ENCODE peak calls at places on chromosomes 1 and 21, in ten cellular contexts. One of them, this sample, is unnamed.

GRCh38 chr1:37038079-37038702 is 3.9 kb upstream of the GRIK3 start:
- DNase-seq in prostate gland: no peak
- DNase-seq in K562: no peak
- DNase-seq in GM12892: no peak
- DNase-seq in endothelial cell of umbilical vein: no peak
- DNase-seq in transverse colon: no peak
- DNase-seq in HL-60: no peak
- DNase-seq in sigmoid colon: no peak
- DNase-seq in stomach: no peak
- DNase-seq in suprapubic skin: no peak
- DNase-seq in this sample: peak

GRCh38 chr1:245110406-245110805 is 44.4 kb upstream of the KIF26B start:
- DNase-seq in stomach: no peak
- DNase-seq in endothelial cell of umbilical vein: no peak
- DNase-seq in GM12892: no peak
- DNase-seq in K562: no peak
- DNase-seq in suprapubic skin: no peak
- DNase-seq in HL-60: no peak
- DNase-seq in prostate gland: no peak
- DNase-seq in transverse colon: no peak
- DNase-seq in sigmoid colon: no peak
- DNase-seq in this sample: no peak

GRCh38 chr1:104387716-104388508 is 638.2 kb downstream of the AMY1C start:
- DNase-seq in suprapubic skin: no peak
- DNase-seq in K562: no peak
- DNase-seq in GM12892: no peak
- DNase-seq in HL-60: peak
- DNase-seq in endothelial cell of umbilical vein: no peak
- DNase-seq in transverse colon: no peak
- DNase-seq in prostate gland: no peak
- DNase-seq in stomach: no peak
- DNase-seq in sigmoid colon: no peak
- DNase-seq in this sample: no peak

GRCh38 chr1:93774707-93775106 is 93.1 kb upstream of the BCAR3 start:
- DNase-seq in prostate gland: no peak
- DNase-seq in HL-60: no peak
- DNase-seq in K562: no peak
- DNase-seq in transverse colon: no peak
- DNase-seq in endothelial cell of umbilical vein: no peak
- DNase-seq in sigmoid colon: no peak
- DNase-seq in suprapubic skin: no peak
- DNase-seq in GM12892: no peak
- DNase-seq in stomach: no peak
- DNase-seq in this sample: no peak

GRCh38 chr1:84944767-84945486 is 51.9 kb upstream of the LPAR3 start:
- DNase-seq in suprapubic skin: no peak
- DNase-seq in sigmoid colon: peak
- DNase-seq in stomach: peak
- DNase-seq in K562: peak
- DNase-seq in HL-60: peak
- DNase-seq in endothelial cell of umbilical vein: peak
- DNase-seq in prostate gland: peak
- DNase-seq in transverse colon: peak
- DNase-seq in GM12892: no peak
- DNase-seq in this sample: no peak

GRCh38 chr1:210231846-210232523 is 611 bp upstream of the SERTAD4 start:
- DNase-seq in sigmoid colon: no peak
- DNase-seq in stomach: no peak
- DNase-seq in transverse colon: no peak
- DNase-seq in GM12892: no peak
- DNase-seq in K562: no peak
- DNase-seq in suprapubic skin: no peak
- DNase-seq in HL-60: no peak
- DNase-seq in endothelial cell of umbilical vein: no peak
- DNase-seq in prostate gland: no peak
- DNase-seq in this sample: no peak

GRCh38 chr1:147700042-147700711 is 29.9 kb upstream of the ACP6 start:
- DNase-seq in endothelial cell of umbilical vein: peak
- DNase-seq in GM12892: no peak
- DNase-seq in K562: peak
- DNase-seq in suprapubic skin: no peak
- DNase-seq in prostate gland: peak
- DNase-seq in sigmoid colon: no peak
- DNase-seq in stomach: peak
- DNase-seq in HL-60: no peak
- DNase-seq in transverse colon: peak
- DNase-seq in this sample: no peak

GRCh38 chr1:221632072-221632471 is 109.8 kb downstream of the DUSP10 start:
- DNase-seq in suprapubic skin: no peak
- DNase-seq in endothelial cell of umbilical vein: no peak
- DNase-seq in HL-60: no peak
- DNase-seq in K562: no peak
- DNase-seq in prostate gland: no peak
- DNase-seq in transverse colon: no peak
- DNase-seq in stomach: no peak
- DNase-seq in sigmoid colon: no peak
- DNase-seq in GM12892: no peak
- DNase-seq in this sample: no peak

GRCh38 chr1:24186993-24187790 is at the start of gene IFNLR1:
- DNase-seq in K562: no peak
- DNase-seq in prostate gland: peak
- DNase-seq in HL-60: no peak
- DNase-seq in sigmoid colon: no peak
- DNase-seq in endothelial cell of umbilical vein: no peak
- DNase-seq in GM12892: peak
- DNase-seq in stomach: peak
- DNase-seq in suprapubic skin: peak
- DNase-seq in transverse colon: peak
- DNase-seq in this sample: peak

GRCh38 chr1:31886866-31887265 is 51.3 kb downstream of the PTP4A2 start:
- DNase-seq in suprapubic skin: no peak
- DNase-seq in endothelial cell of umbilical vein: no peak
- DNase-seq in GM12892: no peak
- DNase-seq in stomach: no peak
- DNase-seq in transverse colon: no peak
- DNase-seq in prostate gland: no peak
- DNase-seq in sigmoid colon: no peak
- DNase-seq in K562: no peak
- DNase-seq in HL-60: no peak
- DNase-seq in this sample: no peak

GRCh38 chr1:227372662-227373061 is 54.4 kb upstream of the CDC42BPA start:
- DNase-seq in HL-60: no peak
- DNase-seq in transverse colon: no peak
- DNase-seq in GM12892: no peak
- DNase-seq in stomach: peak
- DNase-seq in sigmoid colon: no peak
- DNase-seq in K562: no peak
- DNase-seq in endothelial cell of umbilical vein: peak
- DNase-seq in suprapubic skin: no peak
- DNase-seq in prostate gland: peak
- DNase-seq in this sample: no peak

GRCh38 chr1:198605426-198605825 is 33.4 kb upstream of the PTPRC start:
- DNase-seq in transverse colon: no peak
- DNase-seq in sigmoid colon: no peak
- DNase-seq in prostate gland: no peak
- DNase-seq in stomach: no peak
- DNase-seq in GM12892: no peak
- DNase-seq in suprapubic skin: no peak
- DNase-seq in K562: no peak
- DNase-seq in endothelial cell of umbilical vein: no peak
- DNase-seq in HL-60: no peak
- DNase-seq in this sample: no peak

DNA sequence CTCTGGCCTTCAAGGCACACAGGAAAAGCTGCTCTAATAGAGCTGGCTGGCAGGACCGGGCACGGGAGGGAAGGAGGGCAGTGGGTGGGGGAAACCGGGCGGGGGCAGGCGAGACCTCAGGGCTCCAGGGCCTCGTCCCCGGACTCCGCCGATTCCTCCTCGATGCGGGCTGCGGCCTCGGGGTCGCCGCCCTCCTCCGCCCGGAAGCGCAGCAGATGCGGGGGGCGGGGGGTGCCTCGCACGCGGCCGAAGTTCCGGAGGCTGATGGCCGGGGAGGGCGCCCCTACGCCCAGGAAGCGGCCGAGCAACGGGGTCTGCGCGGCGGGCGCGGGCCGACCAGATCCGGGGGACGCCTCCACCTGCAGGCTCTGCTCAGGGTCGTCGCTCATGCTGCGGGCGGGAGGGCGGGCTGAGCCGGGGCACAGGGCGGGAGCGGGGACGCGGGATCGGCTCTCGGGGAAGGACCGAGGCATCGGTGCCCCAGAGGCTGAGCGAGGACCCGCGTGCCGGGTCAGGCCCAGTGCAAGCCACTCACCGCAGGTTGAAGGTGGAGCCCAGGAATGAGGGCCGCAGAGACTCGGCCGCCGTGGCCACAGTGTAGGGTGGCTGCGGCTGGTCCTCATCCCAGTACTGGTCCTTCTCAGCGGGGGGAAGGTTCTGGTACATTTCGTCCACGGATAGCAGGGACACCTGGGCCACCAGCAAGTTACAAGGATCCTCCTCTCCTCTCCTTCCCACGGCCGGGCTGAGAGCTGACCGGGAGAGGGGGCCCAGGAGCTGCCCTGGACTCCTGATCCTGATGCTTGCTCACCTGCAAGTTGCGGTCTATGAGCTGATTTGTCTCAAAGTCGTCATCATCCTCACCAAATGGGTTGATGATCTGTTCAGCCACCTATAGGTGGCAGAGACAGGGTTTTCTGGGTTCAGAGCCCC is 3.6 kb downstream of the BEST4 start:
- DNase-seq in prostate gland: no peak
- DNase-seq in stomach: no peak
- DNase-seq in GM12892: no peak
- DNase-seq in sigmoid colon: no peak
- DNase-seq in endothelial cell of umbilical vein: no peak
- DNase-seq in suprapubic skin: no peak
- DNase-seq in transverse colon: peak
- DNase-seq in HL-60: no peak
- DNase-seq in K562: no peak
- DNase-seq in this sample: no peak
- TF ChIP-seq POLR2AphosphoS5 in prostate gland: no peak
- TF ChIP-seq POLR2AphosphoS5 in stomach: no peak
- TF ChIP-seq POLR2AphosphoS5 in GM12892: no peak
- TF ChIP-seq POLR2AphosphoS5 in sigmoid colon: no peak
- TF ChIP-seq POLR2AphosphoS5 in endothelial cell of umbilical vein: no peak
- TF ChIP-seq POLR2AphosphoS5 in suprapubic skin: no peak
- TF ChIP-seq POLR2AphosphoS5 in transverse colon: no peak
- TF ChIP-seq POLR2AphosphoS5 in HL-60: no peak
- TF ChIP-seq POLR2AphosphoS5 in K562: no peak
- TF ChIP-seq POLR2AphosphoS5 in this sample: no peak

DNA sequence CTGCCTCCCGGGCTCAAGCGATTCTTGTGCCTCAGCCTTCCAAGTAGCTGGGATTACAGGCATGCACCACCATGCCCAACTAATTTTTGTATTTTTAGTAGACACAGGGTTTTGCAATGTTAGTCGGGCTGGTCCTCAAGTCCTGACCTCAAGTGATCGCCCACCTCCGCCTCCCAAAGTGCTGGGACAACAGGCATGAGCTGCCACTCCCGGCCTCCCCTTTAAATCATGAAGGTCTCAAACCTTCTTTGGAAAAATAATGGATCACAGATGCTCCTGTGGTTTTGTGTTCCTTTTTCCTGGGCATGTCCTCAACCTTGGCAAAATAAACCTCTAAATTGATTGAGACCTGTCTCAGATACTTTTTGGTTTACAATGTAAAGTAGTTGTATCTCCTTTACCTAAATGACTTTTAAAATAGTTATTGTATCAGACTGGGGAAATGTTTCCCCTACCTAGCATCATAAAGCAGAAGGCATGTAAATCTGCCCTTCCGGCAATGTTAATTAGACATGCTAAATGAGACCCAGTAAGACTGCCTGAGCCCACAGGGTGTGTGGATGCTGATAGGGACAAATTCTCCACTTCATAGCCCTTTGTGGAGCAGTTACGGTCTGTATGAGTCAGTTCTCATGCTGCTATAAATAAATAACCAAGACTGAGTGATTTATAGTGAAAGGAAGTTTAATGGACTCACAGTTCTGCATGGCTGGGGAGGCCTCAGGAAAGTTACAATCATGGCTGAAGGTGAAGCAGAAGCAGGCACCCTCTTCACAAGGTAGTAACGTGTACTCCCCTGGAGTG is 27.8 kb downstream of the CBR1 start:
- DNase-seq in endothelial cell of umbilical vein: peak
- DNase-seq in stomach: no peak
- DNase-seq in GM12892: no peak
- DNase-seq in sigmoid colon: no peak
- DNase-seq in suprapubic skin: no peak
- DNase-seq in transverse colon: no peak
- DNase-seq in K562: peak
- DNase-seq in HL-60: no peak
- DNase-seq in prostate gland: no peak
- DNase-seq in this sample: no peak
- TF ChIP-seq POLR2AphosphoS5 in endothelial cell of umbilical vein: no peak
- TF ChIP-seq POLR2AphosphoS5 in stomach: no peak
- TF ChIP-seq POLR2AphosphoS5 in GM12892: no peak
- TF ChIP-seq POLR2AphosphoS5 in sigmoid colon: no peak
- TF ChIP-seq POLR2AphosphoS5 in suprapubic skin: no peak
- TF ChIP-seq POLR2AphosphoS5 in transverse colon: no peak
- TF ChIP-seq POLR2AphosphoS5 in K562: peak
- TF ChIP-seq POLR2AphosphoS5 in HL-60: no peak
- TF ChIP-seq POLR2AphosphoS5 in prostate gland: no peak
- TF ChIP-seq POLR2AphosphoS5 in this sample: no peak

GRCh38 chr1:111720274-111720976 is 18.8 kb downstream of the INKA2 start:
- DNase-seq in prostate gland: no peak
- DNase-seq in GM12892: no peak
- DNase-seq in K562: no peak
- DNase-seq in HL-60: no peak
- DNase-seq in suprapubic skin: no peak
- DNase-seq in sigmoid colon: no peak
- DNase-seq in stomach: no peak
- DNase-seq in endothelial cell of umbilical vein: no peak
- DNase-seq in transverse colon: no peak
- DNase-seq in this sample: no peak
- TF ChIP-seq POLR2AphosphoS5 in prostate gland: no peak
- TF ChIP-seq POLR2AphosphoS5 in GM12892: no peak
- TF ChIP-seq POLR2AphosphoS5 in K562: no peak
- TF ChIP-seq POLR2AphosphoS5 in HL-60: no peak
- TF ChIP-seq POLR2AphosphoS5 in suprapubic skin: no peak
- TF ChIP-seq POLR2AphosphoS5 in sigmoid colon: no peak
- TF ChIP-seq POLR2AphosphoS5 in stomach: no peak
- TF ChIP-seq POLR2AphosphoS5 in endothelial cell of umbilical vein: no peak
- TF ChIP-seq POLR2AphosphoS5 in transverse colon: no peak
- TF ChIP-seq POLR2AphosphoS5 in this sample: no peak

DNA sequence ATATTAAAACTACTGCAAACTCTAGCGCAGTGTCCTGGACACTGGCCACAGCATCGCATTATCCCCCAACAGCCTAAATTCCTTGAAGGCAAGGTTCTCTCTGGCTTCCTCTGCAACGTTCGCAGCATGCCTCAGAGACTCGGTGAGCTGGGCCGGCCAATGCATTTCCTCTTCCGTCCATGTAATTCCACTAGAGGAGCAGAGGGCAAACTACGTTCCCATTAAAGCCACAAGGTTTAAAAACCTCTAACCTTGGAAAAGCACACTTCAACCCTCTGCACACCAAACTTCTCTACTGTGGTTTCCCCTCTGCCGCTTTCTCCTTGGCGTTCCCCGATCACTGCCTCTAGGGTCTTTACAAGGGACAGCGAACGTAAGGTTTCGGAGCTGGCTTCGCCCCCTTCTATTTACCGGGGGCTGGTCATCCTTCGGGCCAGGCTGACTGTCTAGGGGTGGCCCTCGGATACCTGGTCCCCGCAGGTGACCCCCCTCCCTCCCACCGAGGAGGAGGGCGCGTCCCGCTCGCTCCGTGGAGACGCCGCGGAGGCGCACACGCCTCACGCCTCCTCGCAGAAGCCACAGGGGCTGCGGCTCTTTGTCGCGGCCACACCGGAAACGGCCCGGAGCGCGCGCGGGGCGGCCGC is 451 bp upstream of the SMYD2 start:
- DNase-seq in endothelial cell of umbilical vein: peak
- DNase-seq in sigmoid colon: no peak
- DNase-seq in transverse colon: peak
- DNase-seq in suprapubic skin: no peak
- DNase-seq in HL-60: peak
- DNase-seq in stomach: peak
- DNase-seq in K562: peak
- DNase-seq in prostate gland: peak
- DNase-seq in GM12892: peak
- DNase-seq in this sample: no peak
- TF ChIP-seq POLR2AphosphoS5 in endothelial cell of umbilical vein: no peak
- TF ChIP-seq POLR2AphosphoS5 in sigmoid colon: no peak
- TF ChIP-seq POLR2AphosphoS5 in transverse colon: no peak
- TF ChIP-seq POLR2AphosphoS5 in suprapubic skin: no peak
- TF ChIP-seq POLR2AphosphoS5 in HL-60: peak
- TF ChIP-seq POLR2AphosphoS5 in stomach: peak
- TF ChIP-seq POLR2AphosphoS5 in K562: no peak
- TF ChIP-seq POLR2AphosphoS5 in prostate gland: no peak
- TF ChIP-seq POLR2AphosphoS5 in GM12892: peak
- TF ChIP-seq POLR2AphosphoS5 in this sample: no peak